ENCODE peak calls at places on chromosomes 11 and 22, in ten cellular contexts. O is CD8-positive, alpha-beta T cell; W is activated B cell treated with CpG ODN at 0.5 μM for 24 hours; C is body of pancreas; I is AG09319; V is heart right ventricle; B is esophagus squamous epithelium; J is Caco-2; N is LNCaP clone FGC; M is progenitor cell of endocrine pancreas. R is an unnamed sample.

GRCh38 chr11:125517116-125517804 is 21.2 kb upstream of the FEZ1 start:
- DNase-seq in J (peak), B (no peak), M (no peak), O (no peak), W (no peak), V (no peak), I (no peak), C (no peak), N (no peak), R (no peak)

GRCh38 chr11:70675697-70676374 is 277.5 kb downstream of the CTTN start:
- DNase-seq in C (no peak), B (no peak), W (no peak), N (peak), J (no peak), M (no peak), V (no peak), I (no peak), O (no peak), R (no peak)

GRCh38 chr11:22690891-22691290 is 24.5 kb downstream of the GAS2 start:
- DNase-seq in O (no peak), J (no peak), C (no peak), V (no peak), M (no peak), B (no peak), I (no peak), W (no peak), N (no peak), R (no peak)

GRCh38 chr11:81647374-81647773 is 1086.3 kb downstream of the FAM181B start:
- DNase-seq in I (no peak), O (no peak), N (no peak), V (no peak), B (no peak), J (no peak), C (no peak), M (no peak), W (no peak), R (no peak)

GRCh38 chr11:30216534-30216933 is 14.3 kb upstream of the FSHB start:
- DNase-seq in J (no peak), C (no peak), B (no peak), W (no peak), V (no peak), N (no peak), I (no peak), O (no peak), M (no peak), R (no peak)

GRCh38 chr11:10392680-10393079 is 62.4 kb upstream of the AMPD3 start:
- DNase-seq in O (no peak), W (no peak), I (no peak), M (no peak), N (no peak), C (no peak), B (no peak), J (no peak), V (no peak), R (no peak)

GRCh38 chr11:7665473-7666291 is 7.6 kb downstream of the CYB5R2 start:
- DNase-seq in B (peak), M (peak), W (peak), N (peak), V (peak), C (peak), J (peak), O (peak), I (no peak), R (peak)

GRCh38 chr11:66880484-66881211 is 23.8 kb downstream of the LRFN4 start:
- DNase-seq in N (peak), V (no peak), B (no peak), C (peak), I (no peak), J (no peak), O (peak), W (no peak), M (no peak), R (no peak)

GRCh38 chr11:126039485-126040271 is 23.0 kb downstream of the CDON start:
- DNase-seq in N (no peak), B (no peak), V (no peak), W (no peak), J (no peak), I (no peak), M (no peak), C (no peak), O (no peak), R (peak)

GRCh38 chr11:27722117-27722844 is 22.0 kb upstream of the BDNF start:
- DNase-seq in N (no peak), I (no peak), V (no peak), O (no peak), B (no peak), W (no peak), J (no peak), M (no peak), C (peak), R (no peak)

GRCh38 chr11:131218542-131218941 is 151.9 kb upstream of the NTM start:
- DNase-seq in N (no peak), O (no peak), W (no peak), C (no peak), I (no peak), V (no peak), M (no peak), J (no peak), B (no peak), R (no peak)

GRCh38 chr11:87851234-87851633 is 324.0 kb downstream of the RAB38 start:
- DNase-seq in W (no peak), C (no peak), O (no peak), I (no peak), V (no peak), N (no peak), M (no peak), B (no peak), J (no peak), R (no peak)

GRCh38 chr22:37976547-37976946 is 7.8 kb downstream of the SOX10 start:
- DNase-seq in O (no peak), I (no peak), V (no peak), C (no peak), M (no peak), J (no peak), W (no peak), B (no peak), N (no peak), R (no peak)

GRCh38 chr11:114229062-114229450 is 67.1 kb upstream of the NNMT start:
- DNase-seq in N (no peak), V (no peak), J (no peak), I (no peak), C (no peak), W (no peak), O (no peak), M (no peak), B (no peak), R (peak)

GRCh38 chr11:72229336-72229924 is 4.9 kb downstream of the INPPL1 start:
- DNase-seq in N (no peak), J (no peak), C (no peak), V (no peak), I (no peak), M (no peak), B (no peak), W (no peak), O (no peak), R (no peak)

GRCh38 chr22:28750471-28750881 is 8.6 kb downstream of the HSCB start:
- DNase-seq in O (no peak), M (no peak), N (no peak), C (no peak), I (no peak), J (no peak), B (no peak), V (no peak), W (no peak), R (no peak)

GRCh38 chr22:50694099-50694498 is 21.5 kb downstream of the SHANK3 start:
- DNase-seq in V (no peak), I (no peak), B (no peak), J (no peak), O (no peak), N (no peak), C (no peak), M (no peak), W (no peak), R (no peak)

GRCh38 chr22:50688448-50688847 is 15.8 kb downstream of the SHANK3 start:
- DNase-seq in B (no peak), I (no peak), V (no peak), N (no peak), J (no peak), O (no peak), W (no peak), C (no peak), M (no peak), R (no peak)

GRCh38 chr22:50693462-50693861 is 20.8 kb downstream of the SHANK3 start:
- DNase-seq in V (no peak), O (no peak), J (no peak), M (no peak), B (no peak), W (no peak), C (no peak), N (no peak), I (no peak), R (no peak)

GRCh38 chr22:50694766-50695420 is 22.3 kb downstream of the SHANK3 start:
- DNase-seq in C (peak), O (no peak), W (no peak), B (no peak), M (no peak), I (no peak), J (no peak), N (no peak), V (peak), R (no peak)

DNA sequence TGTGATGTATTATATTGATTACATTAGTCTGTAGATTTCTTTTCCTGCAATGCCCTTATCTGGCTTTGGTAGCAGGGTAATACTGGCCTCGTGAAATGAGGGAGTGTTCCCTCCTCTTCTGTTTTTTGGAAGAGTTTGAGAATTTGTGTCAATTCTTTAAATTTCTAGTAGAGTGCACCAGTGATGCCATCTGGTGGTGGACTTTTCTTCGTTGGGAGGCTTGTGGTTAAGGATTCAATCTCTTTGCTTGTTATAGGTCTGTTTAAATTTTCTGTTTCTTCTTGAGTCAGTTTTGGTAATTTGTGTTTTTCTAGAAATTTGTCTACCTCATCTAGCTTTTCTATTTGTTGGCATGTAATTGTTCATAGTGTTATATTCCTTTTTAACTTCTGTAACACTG is 18.9 kb downstream of the SHANK3 start:
- DNase-seq in O (peak), N (no peak), I (no peak), M (no peak), B (no peak), C (peak), V (no peak), J (peak), W (no peak), R (no peak)
- TF ChIP-seq CTCF in O (peak), N (peak), I (peak), M (peak), B (peak), C (peak), V (peak), J (peak), W (no peak), R (peak)

DNA sequence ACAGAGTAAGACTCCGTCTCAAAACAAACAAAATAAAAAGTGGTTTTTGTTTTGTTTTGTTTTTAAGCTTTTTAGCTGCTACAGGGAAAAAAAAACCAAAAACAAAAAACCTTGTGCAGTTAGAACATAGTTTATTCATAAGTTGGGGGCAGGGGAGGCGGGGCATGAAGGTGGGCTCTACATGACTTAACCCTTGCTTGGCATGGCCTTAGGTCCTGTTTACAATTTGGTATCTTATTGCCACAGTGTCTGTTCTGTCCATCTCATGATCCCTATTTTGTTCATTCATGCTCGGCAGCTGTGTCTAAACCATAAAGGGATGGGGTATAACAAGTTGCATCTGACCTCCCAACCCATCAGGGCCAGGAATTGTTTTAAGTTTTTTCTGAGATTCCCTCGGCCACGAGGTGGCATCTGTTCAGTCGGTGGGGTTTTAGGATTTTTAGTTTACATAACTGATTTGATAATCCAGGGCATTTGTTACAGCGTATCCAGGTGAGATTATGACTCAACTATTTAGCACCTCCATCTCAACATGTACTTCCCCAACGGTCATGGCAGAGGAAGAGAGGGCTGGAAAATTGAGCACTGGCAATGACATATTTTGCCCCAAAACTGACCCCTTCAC is 6.9 kb downstream of the AP5B1 start:
- DNase-seq in W (no peak), V (no peak), J (no peak), O (no peak), C (no peak), I (no peak), N (no peak), M (no peak), B (no peak), R (no peak)
- TF ChIP-seq CTCF in W (no peak), V (no peak), J (no peak), O (no peak), C (peak), I (peak), N (no peak), M (no peak), B (peak), R (peak)

GRCh38 chr11:77547863-77548551 is 41.7 kb upstream of the AQP11 start:
- DNase-seq in I (peak), W (no peak), V (no peak), O (peak), B (peak), J (peak), N (peak), M (no peak), C (peak), R (peak)
- TF ChIP-seq CTCF in I (peak), W (peak), V (peak), O (peak), B (peak), J (peak), N (peak), M (peak), C (peak), R (peak)

DNA sequence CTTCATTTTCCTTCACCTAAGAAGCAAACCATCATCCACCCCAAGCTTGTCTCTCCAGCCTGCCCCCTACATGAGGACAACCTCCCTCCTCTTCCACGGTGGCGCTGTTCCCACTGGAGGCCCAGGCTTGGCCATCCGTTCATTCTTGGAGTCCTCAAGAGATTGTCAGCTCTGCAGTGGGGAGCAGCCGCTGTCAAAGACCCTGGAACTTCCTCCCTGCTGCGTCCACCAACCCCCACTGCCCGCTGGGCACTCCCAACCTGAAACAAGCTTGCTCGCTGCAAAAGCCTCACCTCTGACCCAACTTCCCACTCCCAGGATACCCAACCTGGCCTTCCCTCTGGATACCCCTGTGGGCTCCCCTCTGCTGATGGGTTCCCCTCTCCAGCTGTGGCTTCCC is 10.4 kb upstream of the CD81 start:
- DNase-seq in W (no peak), I (no peak), V (no peak), B (no peak), O (no peak), N (no peak), J (no peak), C (no peak), M (no peak), R (no peak)
- TF ChIP-seq CTCF in W (no peak), I (no peak), V (no peak), B (no peak), O (no peak), N (no peak), J (no peak), C (no peak), M (no peak), R (no peak)

GRCh38 chr11:62061356-62062222 is 62.2 kb upstream of the INCENP start:
- DNase-seq in O (no peak), B (no peak), M (no peak), J (no peak), W (no peak), N (no peak), C (peak), V (no peak), I (no peak), R (no peak)
- TF ChIP-seq CTCF in O (no peak), B (peak), M (peak), J (no peak), W (no peak), N (peak), C (peak), V (peak), I (no peak), R (no peak)

R was measured in D721Med.